ENCODE peak calls at places on chromosomes 12 and 14, in five cellular contexts. One of them, this sample, is unnamed.

GRCh38 chr14:91801358-91801757 is 66.0 kb downstream of the TC2N start:
- DNase-seq in WTC11: no peak
- DNase-seq in NCI-H2171: no peak
- DNase-seq in right atrium auricular region: no peak
- DNase-seq in fibroblast of villous mesenchyme: no peak
- DNase-seq in this sample: no peak

GRCh38 chr14:37870947-37871346 is 275.5 kb downstream of the TTC6 start:
- DNase-seq in fibroblast of villous mesenchyme: no peak
- DNase-seq in NCI-H2171: no peak
- DNase-seq in right atrium auricular region: no peak
- DNase-seq in WTC11: no peak
- DNase-seq in this sample: no peak

GRCh38 chr12:46303039-46303666 is 34.3 kb upstream of the SLC38A1 start:
- DNase-seq in right atrium auricular region: no peak
- DNase-seq in fibroblast of villous mesenchyme: peak
- DNase-seq in WTC11: peak
- DNase-seq in NCI-H2171: no peak
- DNase-seq in this sample: peak

GRCh38 chr14:71497645-71498086 is 434.6 kb upstream of the RGS6 start:
- DNase-seq in right atrium auricular region: no peak
- DNase-seq in NCI-H2171: no peak
- DNase-seq in WTC11: no peak
- DNase-seq in fibroblast of villous mesenchyme: peak
- DNase-seq in this sample: peak

GRCh38 chr12:55499810-55500252 is 7.7 kb downstream of the OR6C68 start:
- DNase-seq in WTC11: no peak
- DNase-seq in right atrium auricular region: no peak
- DNase-seq in NCI-H2171: no peak
- DNase-seq in fibroblast of villous mesenchyme: no peak
- DNase-seq in this sample: no peak

GRCh38 chr12:51434305-51434704 is 9.7 kb downstream of the SLC4A8 start:
- DNase-seq in fibroblast of villous mesenchyme: no peak
- DNase-seq in right atrium auricular region: no peak
- DNase-seq in NCI-H2171: no peak
- DNase-seq in WTC11: no peak
- DNase-seq in this sample: no peak

GRCh38 chr14:102516531-102517411 is 7.2 kb upstream of the ANKRD9 start:
- DNase-seq in fibroblast of villous mesenchyme: no peak
- DNase-seq in right atrium auricular region: no peak
- DNase-seq in WTC11: peak
- DNase-seq in NCI-H2171: peak
- DNase-seq in this sample: no peak

GRCh38 chr14:61750708-61751474 is 11.3 kb upstream of the SNAPC1 start:
- DNase-seq in fibroblast of villous mesenchyme: peak
- DNase-seq in right atrium auricular region: peak
- DNase-seq in WTC11: peak
- DNase-seq in NCI-H2171: peak
- DNase-seq in this sample: peak

GRCh38 chr12:123696641-123697040 is 15.5 kb upstream of the ATP6V0A2 start:
- DNase-seq in right atrium auricular region: no peak
- DNase-seq in fibroblast of villous mesenchyme: no peak
- DNase-seq in WTC11: no peak
- DNase-seq in NCI-H2171: no peak
- DNase-seq in this sample: no peak

GRCh38 chr12:122862872-122863701 is 27.8 kb downstream of the HIP1R start:
- DNase-seq in WTC11: peak
- DNase-seq in fibroblast of villous mesenchyme: no peak
- DNase-seq in NCI-H2171: peak
- DNase-seq in right atrium auricular region: no peak
- DNase-seq in this sample: no peak

GRCh38 chr14:89129570-89129969 is 287.5 kb downstream of the FOXN3 start:
- DNase-seq in fibroblast of villous mesenchyme: peak
- DNase-seq in right atrium auricular region: no peak
- DNase-seq in NCI-H2171: no peak
- DNase-seq in WTC11: no peak
- DNase-seq in this sample: peak

This sample was measured in fibroblast of pulmonary artery.